ENCODE peak calls at places on chromosomes 3 and 15, in six cellular contexts. One of them, this sample, is unnamed.

GRCh38 chr3:16290007-16290826 is 25.2 kb downstream of the OXNAD1 start:
- DNase-seq in RCC 7860: peak
- DNase-seq in mucosa of descending colon: no peak
- DNase-seq in germinal center: peak
- DNase-seq in glutamatergic neuron: peak
- DNase-seq in activated B cell treated with CpG ODN at 0.5 μM for 24 hours: no peak
- DNase-seq in this sample: peak

GRCh38 chr15:50275091-50275490 is 9.6 kb upstream of the HDC start:
- DNase-seq in activated B cell treated with CpG ODN at 0.5 μM for 24 hours: no peak
- DNase-seq in germinal center: no peak
- DNase-seq in RCC 7860: no peak
- DNase-seq in glutamatergic neuron: no peak
- DNase-seq in mucosa of descending colon: no peak
- DNase-seq in this sample: no peak

GRCh38 chr3:68256635-68257034 is 602.2 kb upstream of the SUCLG2 start:
- DNase-seq in mucosa of descending colon: no peak
- DNase-seq in RCC 7860: no peak
- DNase-seq in activated B cell treated with CpG ODN at 0.5 μM for 24 hours: no peak
- DNase-seq in germinal center: no peak
- DNase-seq in glutamatergic neuron: peak
- DNase-seq in this sample: peak

GRCh38 chr15:78421241-78421994 is 16.6 kb upstream of the IREB2 start:
- DNase-seq in mucosa of descending colon: no peak
- DNase-seq in RCC 7860: no peak
- DNase-seq in glutamatergic neuron: no peak
- DNase-seq in germinal center: no peak
- DNase-seq in activated B cell treated with CpG ODN at 0.5 μM for 24 hours: no peak
- DNase-seq in this sample: no peak

GRCh38 chr15:71551566-71551965 is 258.8 kb upstream of the NR2E3 start:
- DNase-seq in RCC 7860: no peak
- DNase-seq in mucosa of descending colon: no peak
- DNase-seq in germinal center: no peak
- DNase-seq in activated B cell treated with CpG ODN at 0.5 μM for 24 hours: no peak
- DNase-seq in glutamatergic neuron: no peak
- DNase-seq in this sample: no peak

GRCh38 chr3:110932515-110933095 is 139.0 kb upstream of the NECTIN3 start:
- DNase-seq in glutamatergic neuron: no peak
- DNase-seq in germinal center: no peak
- DNase-seq in activated B cell treated with CpG ODN at 0.5 μM for 24 hours: no peak
- DNase-seq in mucosa of descending colon: no peak
- DNase-seq in RCC 7860: no peak
- DNase-seq in this sample: no peak

GRCh38 chr3:38544926-38545325 is 48.8 kb downstream of the EXOG start:
- DNase-seq in mucosa of descending colon: no peak
- DNase-seq in germinal center: no peak
- DNase-seq in glutamatergic neuron: no peak
- DNase-seq in RCC 7860: no peak
- DNase-seq in activated B cell treated with CpG ODN at 0.5 μM for 24 hours: no peak
- DNase-seq in this sample: no peak

GRCh38 chr3:15983232-15983631 is 185.5 kb upstream of the ANKRD28 start:
- DNase-seq in mucosa of descending colon: no peak
- DNase-seq in germinal center: no peak
- DNase-seq in RCC 7860: peak
- DNase-seq in glutamatergic neuron: no peak
- DNase-seq in activated B cell treated with CpG ODN at 0.5 μM for 24 hours: no peak
- DNase-seq in this sample: no peak

GRCh38 chr15:25852027-25852426 is 11.1 kb downstream of the ATP10A start:
- DNase-seq in glutamatergic neuron: no peak
- DNase-seq in RCC 7860: no peak
- DNase-seq in germinal center: no peak
- DNase-seq in mucosa of descending colon: no peak
- DNase-seq in activated B cell treated with CpG ODN at 0.5 μM for 24 hours: no peak
- DNase-seq in this sample: no peak

This sample was measured in BE2C.